ENCODE peak calls at places on chromosomes 1 and 21, in eight cellular contexts. F is stomach, V is sigmoid colon, Z is transverse colon, X is K562, P is GM12878, Q is breast epithelium, R is endothelial cell of umbilical vein. S is an unnamed sample.
A peak's percentile ranks its signal among the peaks of the same experiment; 100 is the strongest.

GRCh38 chr1:211591980-211592493 is 13.1 kb upstream of the SLC30A1 start:
- DNase-seq in F (no peak), V (no peak), Z (no peak), X (peak; percentile 34), P (no peak), Q (no peak), R (peak; percentile 25), S (no peak)

GRCh38 chr1:229158317-229159294 is 112.3 kb upstream of the RAB4A start:
- DNase-seq in F (no peak), V (no peak), Z (no peak), X (no peak), P (no peak), Q (no peak), R (no peak), S (peak; percentile 70)

GRCh38 chr1:94920061-94920460 is 6.8 kb downstream of the CNN3 start:
- DNase-seq in F (no peak), V (no peak), Z (no peak), X (no peak), P (no peak), Q (no peak), R (peak; percentile 15), S (no peak)

GRCh38 chr1:159868766-159869165 is 6.3 kb upstream of the VSIG8 start:
- DNase-seq in F (no peak), V (no peak), Z (no peak), X (no peak), P (no peak), Q (no peak), R (no peak), S (no peak)

GRCh38 chr1:207959141-207959825 is 48.4 kb upstream of the CD34 start:
- DNase-seq in F (peak; percentile 68), V (peak; percentile 94), Z (peak; percentile 60), X (no peak), P (no peak), Q (peak; percentile 52), R (peak; percentile 63), S (peak; percentile 95)

GRCh38 chr1:212690816-212691403 is 8.7 kb downstream of the BATF3 start:
- DNase-seq in F (no peak), V (no peak), Z (no peak), X (no peak), P (no peak), Q (no peak), R (no peak), S (no peak)

GRCh38 chr1:172470149-172470548 is 26.3 kb upstream of the PIGC start:
- DNase-seq in F (no peak), V (no peak), Z (no peak), X (no peak), P (no peak), Q (no peak), R (no peak), S (no peak)

GRCh38 chr1:1434131-1434811 is 1.2 kb upstream of the VWA1 start:
- DNase-seq in F (peak; percentile 80), V (peak; percentile 92), Z (peak; percentile 53), X (no peak), P (no peak), Q (peak; percentile 89), R (no peak), S (peak; percentile 92)

GRCh38 chr1:31272369-31272768 is 24.2 kb downstream of the SNRNP40 start:
- DNase-seq in F (no peak), V (no peak), Z (no peak), X (no peak), P (no peak), Q (no peak), R (peak; percentile 90), S (no peak)

GRCh38 chr1:54238353-54239040 is 38.5 kb downstream of the MRPL37 start:
- DNase-seq in F (no peak), V (no peak), Z (no peak), X (no peak), P (no peak), Q (no peak), R (no peak), S (no peak)

GRCh38 chr1:155010211-155010918 is 7.8 kb downstream of the ZBTB7B start:
- DNase-seq in F (no peak), V (no peak), Z (no peak), X (no peak), P (no peak), Q (no peak), R (no peak), S (no peak)

GRCh38 chr21:42496120-42496838 is at the start of gene RSPH1:
- DNase-seq in F (peak; percentile 100), V (peak; percentile 100), Z (peak; percentile 100), X (peak; percentile 99), P (peak; percentile 96), Q (peak; percentile 100), R (peak; percentile 99), S (peak; percentile 98)
- TF ChIP-seq CTCF in F (no peak), V (no peak), Z (no peak), X (no peak), P (no peak), Q (peak; percentile 2), R (no peak), S (no peak)

GRCh38 chr1:2802421-2802961 is 998 bp upstream of the TTC34 start:
- DNase-seq in F (no peak), V (peak; percentile 46), Z (no peak), X (no peak), P (no peak), Q (no peak), R (no peak), S (no peak)

GRCh38 chr1:2801535-2802291 is at the start of gene TTC34:
- DNase-seq in F (peak; percentile 33), V (peak; percentile 61), Z (peak; percentile 28), X (peak; percentile 76), P (no peak), Q (no peak), R (no peak), S (peak; percentile 86)

GRCh38 chr1:2804628-2805351 is 3.3 kb upstream of the TTC34 start:
- DNase-seq in F (no peak), V (peak; percentile 52), Z (no peak), X (no peak), P (no peak), Q (no peak), R (no peak), S (no peak)

GRCh38 chr1:2803931-2804627 is 2.6 kb upstream of the TTC34 start:
- DNase-seq in F (no peak), V (peak; percentile 56), Z (no peak), X (no peak), P (no peak), Q (no peak), R (no peak), S (peak; percentile 74)

DNA sequence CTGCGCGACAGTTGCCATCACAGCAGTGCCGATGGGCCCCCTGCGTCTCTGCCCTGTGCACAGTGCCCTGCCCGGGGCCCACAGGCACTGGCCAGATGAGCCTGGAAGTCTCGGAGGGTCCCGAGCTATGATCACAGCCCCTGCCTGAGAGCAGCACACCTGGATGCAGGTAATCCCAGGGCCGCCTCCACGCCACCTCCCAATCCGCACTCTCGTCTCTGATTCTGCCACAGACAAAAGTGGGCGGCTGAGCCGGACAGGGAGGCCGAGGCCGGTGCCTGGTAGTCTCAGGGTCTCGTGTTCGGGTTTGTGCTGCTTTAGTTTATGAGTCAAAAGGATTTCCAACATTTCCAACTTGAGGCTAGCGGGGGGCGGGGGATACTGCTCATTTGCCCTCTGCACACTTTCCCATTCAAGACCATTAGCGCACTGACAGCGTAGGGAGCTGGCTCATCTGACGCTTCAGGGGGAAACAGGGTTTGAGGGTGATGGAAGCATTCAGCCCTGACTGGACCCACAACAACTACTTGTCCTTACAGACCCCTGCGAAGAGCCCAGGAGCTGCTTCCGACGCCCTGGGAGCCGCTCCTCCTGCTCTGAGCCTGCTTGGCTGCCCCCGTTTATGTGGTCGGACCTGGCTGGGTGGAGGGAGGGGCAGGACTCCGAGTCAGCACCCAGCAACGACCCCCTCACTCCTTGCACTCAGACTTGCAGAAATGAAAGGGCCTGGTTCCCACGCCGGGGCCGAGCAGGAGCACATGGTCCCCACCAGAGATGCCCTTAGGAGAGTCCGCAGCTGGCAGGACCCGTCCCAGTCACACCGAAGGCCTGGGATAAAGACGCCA is 1.8 kb upstream of the TTC34 start:
- DNase-seq in F (no peak), V (peak; percentile 49), Z (no peak), X (no peak), P (no peak), Q (no peak), R (no peak), S (no peak)
- H3K9me3 ChIP-seq in F (no peaks in the 10 kb centered on the region), V (no peaks in the 10 kb centered on the region), Z (no peaks in the 10 kb centered on the region), X (no peaks in the 10 kb centered on the region), P (no peaks in the 10 kb centered on the region), Q (no peaks in the 10 kb centered on the region), R (no peaks in the 10 kb centered on the region), S (no peaks in the 10 kb centered on the region)

GRCh38 chr1:19465650-19466049 is 19.7 kb downstream of the CAPZB start:
- DNase-seq in F (no peak), V (no peak), Z (no peak), X (no peak), P (no peak), Q (no peak), R (no peak), S (no peak)

GRCh38 chr1:19465123-19465522 is 20.2 kb downstream of the CAPZB start:
- DNase-seq in F (no peak), V (no peak), Z (no peak), X (no peak), P (no peak), Q (no peak), R (no peak), S (no peak)

GRCh38 chr1:19461352-19461645 is 24.0 kb downstream of the CAPZB start:
- DNase-seq in F (no peak), V (no peak), Z (no peak), X (no peak), P (no peak), Q (no peak), R (no peak), S (no peak)

GRCh38 chr1:19462781-19463180 is 22.6 kb downstream of the CAPZB start:
- DNase-seq in F (no peak), V (no peak), Z (no peak), X (no peak), P (no peak), Q (no peak), R (no peak), S (no peak)

DNA sequence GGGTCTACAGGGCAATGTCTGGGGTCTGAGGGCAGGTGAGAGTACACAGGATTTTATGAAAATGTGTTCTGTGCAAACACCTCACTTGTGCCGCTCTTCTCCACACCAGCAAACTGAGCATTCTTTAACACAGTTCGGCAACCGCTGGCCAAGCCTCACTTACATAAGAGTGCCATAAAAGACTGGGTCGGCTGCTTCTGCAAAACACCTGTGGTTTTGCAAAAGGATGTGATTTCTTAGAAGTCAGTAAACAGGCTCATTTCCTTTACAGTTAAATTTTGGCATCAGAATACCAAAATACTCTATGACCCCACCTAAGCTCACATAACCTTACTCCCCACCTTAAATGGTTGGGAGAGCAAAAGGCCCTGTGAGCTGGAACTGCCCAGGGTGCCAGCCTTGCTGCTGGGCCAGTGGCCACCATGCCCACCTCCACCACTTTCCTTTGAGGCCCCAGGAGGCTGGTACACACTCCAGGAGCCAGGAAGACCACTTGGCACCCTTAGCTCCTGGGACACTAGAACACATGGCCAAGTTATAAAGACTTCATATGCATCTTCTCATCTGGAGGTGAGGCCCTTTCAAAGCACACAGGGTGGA is 22.0 kb downstream of the CAPZB start:
- DNase-seq in F (no peak), V (no peak), Z (peak; percentile 69), X (no peak), P (peak; percentile 77), Q (peak; percentile 40), R (no peak), S (peak; percentile 59)
- TF ChIP-seq POLR2AphosphoS5 in F (no peak), V (no peak), Z (no peak), X (no peak), P (peak; percentile 27), Q (no peak), R (no peak), S (no peak)

GRCh38 chr1:47405697-47406096 is 10.4 kb upstream of the FOXE3 start:
- DNase-seq in F (no peak), V (no peak), Z (no peak), X (peak; percentile 45), P (no peak), Q (no peak), R (no peak), S (no peak)
- TF ChIP-seq CTCF in F (no peak), V (no peak), Z (no peak), X (peak; percentile 38), P (no peak), Q (no peak), R (no peak), S (no peak)